ENCODE peak calls at places on chromosomes 13 and 19, in six cellular contexts. U is activated T-cell treated with anti-CD3 and anti-CD28 coated beads for 1 hour, W is nucleus accumbens, R is T-cell, F is aorta, D is kidney. X is an unnamed sample.

GRCh38 chr19:39438270-39438934 is 2.7 kb upstream of the RPS16 start:
- DNase-seq in R (no peak), W (no peak), U (no peak), F (no peak), D (no peak), X (no peak)

GRCh38 chr13:45773236-45773635 is 71.1 kb downstream of the CBY2 start:
- DNase-seq in U (no peak), F (no peak), W (no peak), R (no peak), D (no peak), X (no peak)

GRCh38 chr13:29920018-29920643 is 69.7 kb upstream of the UBL3 start:
- DNase-seq in U (no peak), D (no peak), F (no peak), W (no peak), R (no peak), X (no peak)

GRCh38 chr13:40910324-40911050 is 108.6 kb downstream of the ELF1 start:
- DNase-seq in W (no peak), D (no peak), F (no peak), U (no peak), R (no peak), X (no peak)

GRCh38 chr13:43122706-43123268 is 99.4 kb downstream of the DNAJC15 start:
- DNase-seq in W (no peak), D (no peak), R (no peak), U (no peak), F (no peak), X (no peak)

GRCh38 chr19:3609779-3610719 is 3.4 kb upstream of the TBXA2R start:
- DNase-seq in D (peak; percentile 48), W (no peak), R (no peak), U (no peak), F (peak; percentile 76), X (no peak)

GRCh38 chr13:98930014-98930625 is 47.7 kb downstream of the DOCK9 start:
- DNase-seq in D (no peak), R (no peak), F (no peak), U (no peak), W (no peak), X (no peak)

GRCh38 chr13:26335158-26335557 is 81.2 kb downstream of the CDK8 start:
- DNase-seq in F (no peak), W (no peak), R (no peak), D (no peak), U (no peak), X (no peak)

GRCh38 chr13:44218501-44219240 is 155.0 kb upstream of the SERP2 start:
- DNase-seq in R (no peak), U (no peak), W (no peak), F (peak; percentile 85), D (peak; percentile 78), X (no peak)

GRCh38 chr13:113669871-113670341 is 2.9 kb downstream of the GRK1 start:
- DNase-seq in D (peak; percentile 73), R (no peak), U (no peak), W (no peak), F (peak; percentile 60), X (no peak)

GRCh38 chr19:42540071-42540553 is 11.8 kb upstream of the CEACAM1 start:
- DNase-seq in F (no peak), W (no peak), D (no peak), R (no peak), U (no peak), X (no peak)

GRCh38 chr19:42528354-42529247 is at the start of gene CEACAM1:
- DNase-seq in R (peak; percentile 33), D (no peak), F (no peak), U (peak; percentile 26), W (no peak), X (no peak)

GRCh38 chr19:44735011-44735410 is 13.5 kb upstream of the BCL3 start:
- DNase-seq in D (no peak), U (no peak), R (no peak), F (no peak), W (no peak), X (no peak)

GRCh38 chr13:50124536-50125305 is 109.5 kb downstream of the KCNRG start:
- DNase-seq in D (no peak), W (no peak), F (no peak), U (peak; percentile 92), R (peak; percentile 98), X (peak; percentile 89)

GRCh38 chr13:97004886-97005285 is 10.6 kb upstream of the OXGR1 start:
- DNase-seq in F (no peak), R (no peak), W (no peak), U (no peak), D (no peak), X (no peak)

GRCh38 chr13:32199168-32199567 is 116.0 kb downstream of the ZAR1L start:
- DNase-seq in R (no peak), F (no peak), W (no peak), U (no peak), D (no peak), X (no peak)

GRCh38 chr13:78326608-78327007 is 276.7 kb downstream of the POU4F1 start:
- DNase-seq in R (no peak), F (no peak), D (no peak), U (no peak), W (no peak), X (no peak)

GRCh38 chr19:3095375-3096191 is 1.4 kb downstream of the GNA11 start:
- DNase-seq in D (peak; percentile 77), F (peak; percentile 77), W (no peak), R (peak; percentile 74), U (peak; percentile 40), X (peak; percentile 34)

GRCh38 chr13:76887070-76887563 is 912 bp upstream of the KCTD12 start:
- DNase-seq in F (no peak), W (no peak), U (no peak), D (no peak), R (no peak), X (no peak)

GRCh38 chr13:32535140-32535539 is 3.5 kb downstream of the N4BP2L2 start:
- DNase-seq in D (no peak), U (no peak), W (no peak), R (no peak), F (no peak), X (no peak)

GRCh38 chr13:103671547-103671946 is 605.3 kb upstream of the SLC10A2 start:
- DNase-seq in F (no peak), D (no peak), U (no peak), R (no peak), W (no peak), X (no peak)

GRCh38 chr13:45799451-45799850 is 52.1 kb downstream of the SIAH3 start:
- DNase-seq in D (no peak), W (no peak), U (no peak), R (no peak), F (no peak), X (no peak)

GRCh38 chr19:31439270-31439573 is 90.0 kb upstream of the TSHZ3 start:
- DNase-seq in D (no peak), R (no peak), W (no peak), U (no peak), F (no peak), X (no peak)

GRCh38 chr19:34676697-34677385 is at the start of gene SCGB2B2:
- DNase-seq in F (no peak), R (no peak), D (no peak), W (no peak), U (no peak), X (peak; percentile 57)

X was measured in effector memory CD8-positive, alpha-beta T cell.